ENCODE peak calls at places on chromosome 3, in six cellular contexts. D is HepG2, W is SK-N-SH, U is GM12878, G is H1, M is K562. K is an unnamed sample.

GRCh38 chr3:4587061-4587837 is 94.1 kb downstream of the ITPR1 start:
- DNase-seq in D (no peak), W (no peak), U (no peak), G (no peak), M (no peak), K (no peak)

GRCh38 chr3:183975981-183976662 is 41.6 kb downstream of the ABCC5 start:
- DNase-seq in U (no peak), G (no peak), D (no peak), W (no peak), M (peak; percentile 85), K (no peak)

GRCh38 chr3:196081834-196082470 is at the start of gene TFRC:
- DNase-seq in W (peak; percentile 100), U (peak; percentile 82), M (peak; percentile 99), G (peak; percentile 82), D (peak; percentile 92), K (peak; percentile 90)

GRCh38 chr3:176296066-176296597 is 901.1 kb downstream of the TBL1XR1 start:
- DNase-seq in U (no peak), G (no peak), W (no peak), D (no peak), M (no peak), K (no peak)

GRCh38 chr3:8486434-8486833 is 15.2 kb upstream of the LMCD1 start:
- DNase-seq in D (no peak), U (no peak), G (no peak), W (no peak), M (no peak), K (no peak)

GRCh38 chr3:115822572-115822971 is 199.3 kb downstream of the GAP43 start:
- DNase-seq in G (no peak), D (peak; percentile 89), M (no peak), U (no peak), W (no peak), K (no peak)

GRCh38 chr3:173584834-173585831 is 187.6 kb downstream of the NLGN1 start:
- DNase-seq in U (no peak), D (no peak), W (peak; percentile 30), M (no peak), G (no peak), K (no peak)

GRCh38 chr3:29279830-29280229 is 1.0 kb upstream of the RBMS3 start:
- DNase-seq in M (no peak), W (peak; percentile 21), U (no peak), G (no peak), D (no peak), K (no peak)

GRCh38 chr3:142981901-142982773 is 18.7 kb upstream of the PAQR9 start:
- DNase-seq in U (no peak), W (no peak), G (no peak), D (no peak), M (no peak), K (no peak)

GRCh38 chr3:13110678-13111116 is 37.5 kb upstream of the IQSEC1 start:
- DNase-seq in W (no peak), U (peak; percentile 76), G (no peak), M (no peak), D (no peak), K (no peak)

GRCh38 chr3:51982838-51983577 is at the start of gene ACY1:
- DNase-seq in U (peak; percentile 43), W (peak; percentile 97), D (peak; percentile 87), G (no peak), M (peak; percentile 92), K (peak; percentile 57)

GRCh38 chr3:129432036-129432435 is 3.6 kb upstream of the EFCAB12 start:
- DNase-seq in U (no peak), W (no peak), M (peak; percentile 37), D (no peak), G (no peak), K (no peak)

GRCh38 chr3:4158329-4158728 is 144.8 kb upstream of the SETMAR start:
- DNase-seq in M (no peak), G (no peak), U (no peak), W (no peak), D (no peak), K (no peak)

GRCh38 chr3:50263443-50264388 is 5.2 kb upstream of the SEMA3B start:
- DNase-seq in G (no peak), D (peak; percentile 78), U (no peak), M (no peak), W (no peak), K (no peak)

GRCh38 chr3:162161595-162161994 is 665.0 kb downstream of the OTOL1 start:
- DNase-seq in G (no peak), M (no peak), W (no peak), U (no peak), D (no peak), K (no peak)

GRCh38 chr3:188348445-188349244 is 194.7 kb downstream of the LPP start:
- DNase-seq in G (no peak), U (no peak), D (peak; percentile 58), W (no peak), M (no peak), K (peak; percentile 63)

GRCh38 chr3:54733079-54733478 is 194.8 kb downstream of the LRTM1 start:
- DNase-seq in U (no peak), D (no peak), G (no peak), W (peak; percentile 27), M (no peak), K (no peak)

GRCh38 chr3:41508063-41508696 is 308.9 kb downstream of the CTNNB1 start:
- DNase-seq in U (no peak), W (no peak), D (no peak), G (no peak), M (peak; percentile 6), K (peak; percentile 23)

GRCh38 chr3:69791111-69791510 is 51.8 kb downstream of the MITF start:
- DNase-seq in M (peak; percentile 28), G (no peak), W (no peak), D (no peak), U (no peak), K (no peak)

GRCh38 chr3:171986208-171986607 is 53.2 kb upstream of the FNDC3B start:
- DNase-seq in W (no peak), G (no peak), M (no peak), U (no peak), D (no peak), K (no peak)

GRCh38 chr3:51942603-51943450 is 664 bp downstream of the PARP3 start:
- DNase-seq in U (peak; percentile 23), W (peak; percentile 54), D (peak; percentile 67), M (peak; percentile 42), G (no peak), K (peak; percentile 26)

GRCh38 chr3:71580636-71581215 is 2.8 kb downstream of the FOXP1 start:
- DNase-seq in G (no peak), W (no peak), M (no peak), D (no peak), U (no peak), K (no peak)

GRCh38 chr3:58082047-58082446 is 73.8 kb downstream of the FLNB start:
- DNase-seq in U (no peak), M (peak; percentile 67), D (no peak), G (no peak), W (no peak), K (no peak)

GRCh38 chr3:80087769-80088168 is 320.0 kb upstream of the ROBO1 start:
- DNase-seq in W (no peak), M (no peak), G (no peak), U (no peak), D (no peak), K (no peak)

DNA sequence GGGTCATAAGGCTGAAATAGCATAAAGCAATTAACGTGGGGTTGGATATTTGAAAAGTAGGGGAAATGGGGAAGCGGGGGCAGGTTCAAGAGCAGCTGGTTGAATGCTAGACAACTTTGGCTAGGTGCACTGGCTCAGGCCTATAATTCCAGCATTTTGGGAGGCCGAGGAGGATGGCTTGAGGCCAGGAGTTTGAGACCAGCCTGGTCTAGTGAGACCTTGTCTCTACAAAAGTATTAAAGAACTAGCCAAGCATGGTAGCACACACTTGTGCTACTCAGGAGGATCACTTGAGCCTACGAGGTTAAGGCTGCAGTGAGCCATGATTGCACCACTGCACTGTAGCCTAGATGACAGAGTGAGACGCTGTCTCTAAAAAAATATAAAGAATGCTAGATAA is 6.9 kb upstream of the FANCD2 start:
- DNase-seq in M (no peak), W (no peak), U (no peak), D (no peak), G (no peak), K (no peak)
- H3K27ac ChIP-seq in M (no peak overlapping the region), W (no peak overlapping the region), U (no peak overlapping the region), D (no peak overlapping the region), G (no peak overlapping the region), K (no peak overlapping the region)

DNA sequence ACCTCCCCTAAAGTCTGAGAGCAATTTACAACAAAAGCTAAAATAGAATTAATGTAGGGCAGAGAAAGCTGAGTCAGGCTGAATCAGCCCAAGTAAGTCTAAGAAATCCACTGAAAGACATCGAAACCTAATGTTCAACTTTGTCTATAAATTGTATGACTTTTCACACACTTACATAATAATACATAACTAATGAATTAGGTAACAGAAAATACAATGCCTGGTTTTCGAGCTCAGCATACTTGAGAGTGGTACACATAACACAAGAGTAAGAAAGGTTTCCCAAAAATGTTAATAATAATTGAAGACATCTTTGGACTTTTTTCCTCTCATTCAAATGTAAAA is 55.3 kb upstream of the VGLL4 start:
- DNase-seq in D (no peak), U (no peak), G (no peak), M (no peak), W (no peak), K (no peak)
- TF ChIP-seq SIN3A in D (no peak), U (no peak), G (no peak), M (no peak), W (no peak), K (no peak)

DNA sequence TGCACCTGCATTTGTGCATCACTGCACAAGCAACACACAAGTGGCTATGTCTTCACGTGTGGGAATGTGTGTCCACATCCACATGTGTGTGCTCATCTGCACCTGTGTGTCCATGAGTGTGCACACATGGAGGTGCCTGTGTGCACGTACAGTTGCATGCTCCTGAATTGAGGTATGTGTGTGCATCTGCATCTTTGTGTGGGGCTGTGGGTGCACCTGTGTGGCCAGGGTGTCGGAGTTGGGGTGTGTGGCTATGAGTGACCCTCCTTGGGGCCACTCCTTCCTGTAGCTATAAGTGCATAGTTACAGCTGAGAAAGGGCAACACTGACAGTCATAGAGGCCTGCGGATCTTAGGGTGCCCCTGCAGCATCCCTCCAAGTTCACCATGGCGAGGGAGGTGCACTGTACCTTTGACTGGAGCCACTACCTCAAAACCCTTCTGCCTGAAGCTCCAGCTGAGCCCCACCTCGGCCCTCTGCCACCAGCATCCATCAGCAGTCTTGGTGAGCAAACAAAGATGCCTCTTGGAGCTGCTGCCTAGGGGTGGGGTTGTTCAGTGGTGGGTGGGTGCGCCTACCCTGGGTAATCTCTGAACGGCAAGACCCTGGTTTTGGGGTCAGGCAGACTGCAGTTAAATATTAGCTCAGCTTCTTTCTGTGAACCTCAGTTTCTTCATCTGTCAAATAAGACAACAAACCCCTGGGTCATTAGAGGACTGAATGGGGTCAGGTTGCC is 5.2 kb upstream of the HHATL start:
- DNase-seq in G (no peak), U (no peak), W (no peak), D (no peak), M (no peak), K (no peak)
- H2AFZ ChIP-seq in G (no peak overlapping the region), U (no peak overlapping the region), W (no peak overlapping the region), D (no peak overlapping the region), M (no peak overlapping the region), K (no peak overlapping the region)

GRCh38 chr3:61669676-61670299 is 108.4 kb downstream of the PTPRG start:
- DNase-seq in D (no peak), M (no peak), U (no peak), G (no peak), W (no peak), K (no peak)

GRCh38 chr3:61669203-61669602 is 107.8 kb downstream of the PTPRG start:
- DNase-seq in M (no peak), W (no peak), G (no peak), U (no peak), D (no peak), K (no peak)

GRCh38 chr3:61679103-61679502 is 117.7 kb downstream of the PTPRG start:
- DNase-seq in G (no peak), W (peak; percentile 33), U (no peak), D (no peak), M (no peak), K (no peak)

GRCh38 chr3:61674595-61674994 is 113.2 kb downstream of the PTPRG start:
- DNase-seq in M (no peak), G (no peak), U (no peak), D (no peak), W (no peak), K (no peak)
- H3K27ac ChIP-seq in M (no peak overlapping the region), G (no peak overlapping the region), U (no peak overlapping the region), D (no peak overlapping the region), W (no peak overlapping the region), K (no peak overlapping the region)

K was measured in HCT116.